ENCODE peak calls at places on chromosomes 12 and 14, in six cellular contexts. One of them, this sample, is unnamed.

GRCh38 chr12:80937391-80938238 is at the start of gene LIN7A:
- DNase-seq in EH: peak
- DNase-seq in stimulated activated CD4-positive, alpha-beta T cell treated with anti-CD3 and anti-CD28 coated beads, Interleukin-4, amount 100 ng/mL, for 48 hours: no peak
- DNase-seq in Calu3: peak
- DNase-seq in iris pigment epithelial cell: peak
- DNase-seq in heart right ventricle: peak
- DNase-seq in this sample: peak

GRCh38 chr14:38078393-38078792 is 129.3 kb upstream of the SSTR1 start:
- DNase-seq in stimulated activated CD4-positive, alpha-beta T cell treated with anti-CD3 and anti-CD28 coated beads, Interleukin-4, amount 100 ng/mL, for 48 hours: no peak
- DNase-seq in iris pigment epithelial cell: no peak
- DNase-seq in Calu3: peak
- DNase-seq in heart right ventricle: no peak
- DNase-seq in EH: no peak
- DNase-seq in this sample: no peak

GRCh38 chr12:75641031-75641780 is 129.8 kb upstream of the KRR1 start:
- DNase-seq in Calu3: peak
- DNase-seq in stimulated activated CD4-positive, alpha-beta T cell treated with anti-CD3 and anti-CD28 coated beads, Interleukin-4, amount 100 ng/mL, for 48 hours: no peak
- DNase-seq in iris pigment epithelial cell: peak
- DNase-seq in heart right ventricle: no peak
- DNase-seq in EH: peak
- DNase-seq in this sample: no peak

GRCh38 chr14:85572845-85573244 is 42.9 kb downstream of the FLRT2 start:
- DNase-seq in heart right ventricle: no peak
- DNase-seq in iris pigment epithelial cell: peak
- DNase-seq in EH: peak
- DNase-seq in Calu3: no peak
- DNase-seq in stimulated activated CD4-positive, alpha-beta T cell treated with anti-CD3 and anti-CD28 coated beads, Interleukin-4, amount 100 ng/mL, for 48 hours: no peak
- DNase-seq in this sample: no peak

GRCh38 chr12:12684375-12685106 is 11.4 kb downstream of the GPR19 start:
- DNase-seq in iris pigment epithelial cell: peak
- DNase-seq in stimulated activated CD4-positive, alpha-beta T cell treated with anti-CD3 and anti-CD28 coated beads, Interleukin-4, amount 100 ng/mL, for 48 hours: no peak
- DNase-seq in heart right ventricle: peak
- DNase-seq in EH: peak
- DNase-seq in Calu3: peak
- DNase-seq in this sample: no peak

GRCh38 chr12:108418162-108418561 is 79.1 kb upstream of the CMKLR1 start:
- DNase-seq in heart right ventricle: no peak
- DNase-seq in stimulated activated CD4-positive, alpha-beta T cell treated with anti-CD3 and anti-CD28 coated beads, Interleukin-4, amount 100 ng/mL, for 48 hours: no peak
- DNase-seq in Calu3: no peak
- DNase-seq in EH: peak
- DNase-seq in iris pigment epithelial cell: peak
- DNase-seq in this sample: no peak

GRCh38 chr14:39367387-39367751 is 64.9 kb downstream of the FBXO33 start:
- DNase-seq in iris pigment epithelial cell: no peak
- DNase-seq in heart right ventricle: no peak
- DNase-seq in EH: no peak
- DNase-seq in Calu3: no peak
- DNase-seq in stimulated activated CD4-positive, alpha-beta T cell treated with anti-CD3 and anti-CD28 coated beads, Interleukin-4, amount 100 ng/mL, for 48 hours: no peak
- DNase-seq in this sample: no peak

GRCh38 chr12:29316772-29317171 is 64.2 kb downstream of the ERGIC2 start:
- DNase-seq in stimulated activated CD4-positive, alpha-beta T cell treated with anti-CD3 and anti-CD28 coated beads, Interleukin-4, amount 100 ng/mL, for 48 hours: no peak
- DNase-seq in EH: peak
- DNase-seq in heart right ventricle: peak
- DNase-seq in Calu3: no peak
- DNase-seq in iris pigment epithelial cell: peak
- DNase-seq in this sample: no peak

GRCh38 chr14:104332634-104333270 is 194.4 kb downstream of the KIF26A start:
- DNase-seq in heart right ventricle: no peak
- DNase-seq in Calu3: no peak
- DNase-seq in iris pigment epithelial cell: no peak
- DNase-seq in stimulated activated CD4-positive, alpha-beta T cell treated with anti-CD3 and anti-CD28 coated beads, Interleukin-4, amount 100 ng/mL, for 48 hours: no peak
- DNase-seq in EH: no peak
- DNase-seq in this sample: peak

GRCh38 chr14:22456421-22456820 is 132.6 kb downstream of the DAD1 start:
- DNase-seq in EH: no peak
- DNase-seq in Calu3: no peak
- DNase-seq in iris pigment epithelial cell: no peak
- DNase-seq in stimulated activated CD4-positive, alpha-beta T cell treated with anti-CD3 and anti-CD28 coated beads, Interleukin-4, amount 100 ng/mL, for 48 hours: no peak
- DNase-seq in heart right ventricle: no peak
- DNase-seq in this sample: no peak

GRCh38 chr14:99363051-99363450 is 91.1 kb upstream of the BCL11B start:
- DNase-seq in EH: no peak
- DNase-seq in heart right ventricle: no peak
- DNase-seq in stimulated activated CD4-positive, alpha-beta T cell treated with anti-CD3 and anti-CD28 coated beads, Interleukin-4, amount 100 ng/mL, for 48 hours: no peak
- DNase-seq in Calu3: no peak
- DNase-seq in iris pigment epithelial cell: no peak
- DNase-seq in this sample: no peak

GRCh38 chr12:51663390-51663789 is 72.4 kb downstream of the SCN8A start:
- DNase-seq in heart right ventricle: no peak
- DNase-seq in EH: no peak
- DNase-seq in iris pigment epithelial cell: no peak
- DNase-seq in stimulated activated CD4-positive, alpha-beta T cell treated with anti-CD3 and anti-CD28 coated beads, Interleukin-4, amount 100 ng/mL, for 48 hours: no peak
- DNase-seq in Calu3: no peak
- DNase-seq in this sample: no peak

GRCh38 chr14:90820958-90821357 is 4.7 kb upstream of the TTC7B start:
- DNase-seq in EH: peak
- DNase-seq in heart right ventricle: no peak
- DNase-seq in iris pigment epithelial cell: peak
- DNase-seq in stimulated activated CD4-positive, alpha-beta T cell treated with anti-CD3 and anti-CD28 coated beads, Interleukin-4, amount 100 ng/mL, for 48 hours: peak
- DNase-seq in Calu3: peak
- DNase-seq in this sample: no peak

This sample was measured in colonic mucosa.